ENCODE peak calls at places on chromosomes 2 and 18, in ten cellular contexts. B is GM10248; R is progenitor cell of endocrine pancreas; T is AG10803; H is mucosa of descending colon; K is activated CD8-positive, alpha-beta T cell treated with anti-CD3 and anti-CD28 coated beads for 36 hours; Q is gastrocnemius medialis; S is foreskin fibroblast; M is omental fat pad; Y is astrocyte of the spinal cord. I is an unnamed sample.

GRCh38 chr2:149720615-149721014 is 133.0 kb upstream of the MMADHC start:
- DNase-seq in Y (no peak), Q (no peak), K (no peak), R (no peak), H (no peak), M (no peak), S (no peak), T (no peak), B (no peak), I (no peak)

GRCh38 chr2:9374071-9374730 is 49.1 kb downstream of the ITGB1BP1 start:
- DNase-seq in M (no peak), H (no peak), Q (no peak), K (no peak), Y (no peak), S (no peak), B (no peak), T (no peak), R (no peak), I (no peak)

GRCh38 chr18:36580874-36581750 is 247.7 kb downstream of the TPGS2 start:
- DNase-seq in K (no peak), Q (no peak), R (no peak), H (no peak), M (no peak), T (peak; percentile 91), B (no peak), S (peak; percentile 75), Y (peak; percentile 35), I (no peak)

GRCh38 chr2:44674473-44675299 is 266.8 kb upstream of the SIX3 start:
- DNase-seq in T (no peak), R (no peak), M (no peak), S (no peak), Q (no peak), K (peak; percentile 23), Y (no peak), B (no peak), H (no peak), I (no peak)

GRCh38 chr18:45654677-45655076 is 39.4 kb downstream of the SLC14A2 start:
- DNase-seq in R (no peak), Y (no peak), H (no peak), S (no peak), T (no peak), Q (no peak), K (peak; percentile 34), B (no peak), M (no peak), I (no peak)

GRCh38 chr2:120352701-120353590 is 7.0 kb downstream of the INHBB start:
- DNase-seq in B (no peak), K (no peak), R (no peak), T (no peak), S (no peak), Q (no peak), M (no peak), H (no peak), Y (no peak), I (no peak)

GRCh38 chr2:177771191-177771590 is 301.4 kb downstream of the PDE11A start:
- DNase-seq in R (no peak), Q (no peak), M (no peak), K (no peak), B (no peak), S (no peak), H (no peak), T (peak; percentile 6), Y (no peak), I (no peak)

GRCh38 chr2:98634406-98635092 is 26.2 kb downstream of the UNC50 start:
- DNase-seq in B (no peak), Y (no peak), S (no peak), R (no peak), Q (no peak), H (no peak), T (no peak), K (peak; percentile 81), M (no peak), I (no peak)

GRCh38 chr2:198314559-198315153 is 510.3 kb downstream of the PLCL1 start:
- DNase-seq in H (no peak), M (no peak), B (no peak), Y (peak; percentile 69), S (peak; percentile 48), T (peak; percentile 68), K (peak; percentile 11), Q (no peak), R (no peak), I (no peak)

GRCh38 chr18:72768681-72769229 is 99.0 kb downstream of the NETO1 start:
- DNase-seq in R (no peak), M (no peak), H (no peak), Q (no peak), S (no peak), Y (no peak), K (no peak), T (no peak), B (no peak), I (no peak)

GRCh38 chr18:58481321-58482180 is 147.3 kb downstream of the ALPK2 start:
- DNase-seq in H (no peak), Y (no peak), B (no peak), T (no peak), Q (no peak), M (no peak), S (no peak), R (no peak), K (no peak), I (no peak)

GRCh38 chr2:11391941-11392266 is 47.5 kb upstream of the ROCK2 start:
- DNase-seq in K (no peak), H (no peak), M (no peak), Q (no peak), S (no peak), R (no peak), Y (no peak), B (no peak), T (no peak), I (no peak)

GRCh38 chr18:9634856-9635255 is 20.5 kb upstream of the PPP4R1 start:
- DNase-seq in M (no peak), H (no peak), S (no peak), B (no peak), K (no peak), Y (no peak), T (no peak), R (no peak), Q (no peak), I (no peak)

GRCh38 chr2:189248116-189248515 is 68.6 kb upstream of the COL5A2 start:
- DNase-seq in R (no peak), B (no peak), S (no peak), T (no peak), M (no peak), H (no peak), Q (no peak), Y (no peak), K (no peak), I (no peak)

GRCh38 chr2:42928692-42929576 is 136.6 kb upstream of the HAAO start:
- DNase-seq in H (peak; percentile 66), Y (no peak), T (peak; percentile 44), M (no peak), K (peak; percentile 44), S (no peak), B (no peak), R (no peak), Q (no peak), I (no peak)
- TF ChIP-seq CTCF in H (peak; percentile 18), Y (peak; percentile 68), T (peak; percentile 55), M (no peak), K (no peak), S (peak; percentile 34), B (no peak), R (peak; percentile 62), Q (no peak), I (peak; percentile 73)

GRCh38 chr18:34595673-34596072 is 114.4 kb upstream of the DTNA start:
- DNase-seq in K (no peak), R (no peak), H (no peak), T (peak; percentile 22), Q (peak; percentile 51), B (no peak), M (no peak), S (peak; percentile 40), Y (peak; percentile 39), I (no peak)
- TF ChIP-seq CTCF in K (no peak), R (peak; percentile 17), H (no peak), T (peak; percentile 51), Q (peak; percentile 48), B (no peak), M (no peak), S (peak; percentile 49), Y (peak; percentile 52), I (peak; percentile 35)

GRCh38 chr2:73095910-73096309 is 16.8 kb downstream of the RAB11FIP5 start:
- DNase-seq in H (no peak), K (no peak), S (no peak), R (no peak), Q (no peak), M (no peak), T (no peak), Y (no peak), B (no peak), I (no peak)
- TF ChIP-seq CTCF in H (no peak), K (no peak), S (no peak), R (no peak), Q (no peak), M (no peak), T (no peak), Y (no peak), B (no peak), I (no peak)

DNA sequence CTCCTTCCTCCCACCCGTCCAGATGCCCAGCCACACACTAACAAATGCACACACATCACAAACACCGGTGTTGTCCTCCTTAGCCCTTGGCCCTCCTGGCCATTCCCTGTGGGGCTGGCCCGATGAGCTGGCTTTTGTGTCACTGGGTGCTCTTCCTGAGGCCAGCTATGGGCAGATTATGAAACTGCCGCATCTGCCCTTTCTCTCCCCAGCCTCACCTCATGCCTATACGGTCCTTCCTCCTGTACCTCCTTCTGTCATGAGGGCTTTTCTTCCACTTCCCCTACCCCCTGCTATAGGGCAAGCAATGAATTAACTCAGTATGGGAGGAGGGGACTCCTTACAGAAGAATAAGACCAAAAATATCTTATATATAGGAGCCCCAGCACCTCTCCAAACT is 10.3 kb upstream of the INO80C start:
- DNase-seq in Q (no peak), Y (no peak), K (no peak), S (no peak), R (no peak), B (no peak), M (no peak), T (no peak), H (no peak), I (no peak)
- TF ChIP-seq CTCF in Q (no peak), Y (no peak), K (no peak), S (no peak), R (no peak), B (no peak), M (no peak), T (no peak), H (no peak), I (no peak)